ENCODE peak calls at places on chromosomes 6 and 20, in five cellular contexts. A, L, F, S and U are unnamed samples.

GRCh38 chr6:132548746-132549463 is 3.6 kb upstream of the TAAR8 start:
- DNase-seq in A (no peak), F (no peak), S (no peak), L (no peak), U (no peak)

GRCh38 chr20:60138263-60139127 is 180.3 kb downstream of the CDH26 start:
- DNase-seq in F (peak; percentile 55), A (no peak), L (no peak), S (peak; percentile 13), U (no peak)

GRCh38 chr20:14568701-14569100 is 231.3 kb upstream of the FLRT3 start:
- DNase-seq in L (no peak), S (no peak), F (no peak), A (no peak), U (no peak)

GRCh38 chr6:158939255-158940170 is 60.5 kb downstream of the RSPH3 start:
- DNase-seq in S (no peak), F (no peak), A (no peak), L (peak; percentile 22), U (no peak)

GRCh38 chr20:51412991-51413471 is 129.5 kb downstream of the NFATC2 start:
- DNase-seq in F (no peak), L (peak; percentile 40), A (no peak), S (no peak), U (no peak)

GRCh38 chr20:32971703-32972161 is 32.5 kb downstream of the SUN5 start:
- DNase-seq in L (no peak), F (no peak), A (no peak), S (no peak), U (peak; percentile 57)

GRCh38 chr6:21856096-21856825 is 262.7 kb downstream of the SOX4 start:
- DNase-seq in S (no peak), A (no peak), L (no peak), F (no peak), U (no peak)

GRCh38 chr20:37275125-37275524 is 13.5 kb upstream of the GHRH start:
- DNase-seq in F (no peak), L (no peak), A (no peak), S (no peak), U (no peak)

GRCh38 chr20:32333988-32334885 is 23.9 kb upstream of the ASXL1 start:
- DNase-seq in F (peak; percentile 80), L (no peak), S (peak; percentile 61), A (peak; percentile 86), U (no peak)

GRCh38 chr6:90574610-90575009 is 12.3 kb downstream of the MAP3K7 start:
- DNase-seq in A (no peak), S (no peak), L (peak; percentile 4), F (no peak), U (no peak)

GRCh38 chr6:113530769-113531168 is 326.4 kb upstream of the MARCKS start:
- DNase-seq in L (peak; percentile 6), A (no peak), S (no peak), F (no peak), U (no peak)

GRCh38 chr20:41133709-41134361 is 3.5 kb upstream of the PLCG1 start:
- DNase-seq in S (peak; percentile 76), F (no peak), L (no peak), A (no peak), U (no peak)

GRCh38 chr20:62389601-62390087 is 2.7 kb downstream of the RPS21 start:
- DNase-seq in S (no peak), A (no peak), F (no peak), L (no peak), U (no peak)

GRCh38 chr20:62203378-62204030 is 16.6 kb downstream of the HRH3 start:
- DNase-seq in A (no peak), L (no peak), F (no peak), S (no peak), U (no peak)

GRCh38 chr6:148364056-148364844 is 21.6 kb downstream of the SASH1 start:
- DNase-seq in S (no peak), A (peak; percentile 51), L (no peak), F (no peak), U (no peak)

GRCh38 chr20:6819599-6819998 is 52.1 kb downstream of the BMP2 start:
- DNase-seq in A (no peak), S (no peak), F (no peak), L (peak; percentile 28), U (no peak)

GRCh38 chr6:32879691-32880090 is 25.7 kb downstream of the PSMB9 start:
- DNase-seq in A (no peak), F (no peak), S (no peak), L (no peak), U (no peak)

GRCh38 chr6:44010411-44011349 is 116.6 kb downstream of the MRPL14 start:
- DNase-seq in A (peak; percentile 51), F (no peak), L (no peak), S (no peak), U (peak; percentile 64)

GRCh38 chr6:24234043-24234442 is 108.0 kb downstream of the NRSN1 start:
- DNase-seq in A (no peak), F (no peak), S (no peak), L (no peak), U (no peak)

GRCh38 chr20:42923348-42923918 is 266.3 kb downstream of the PTPRT start:
- DNase-seq in S (no peak), F (no peak), L (no peak), A (no peak), U (peak; percentile 22)

DNA sequence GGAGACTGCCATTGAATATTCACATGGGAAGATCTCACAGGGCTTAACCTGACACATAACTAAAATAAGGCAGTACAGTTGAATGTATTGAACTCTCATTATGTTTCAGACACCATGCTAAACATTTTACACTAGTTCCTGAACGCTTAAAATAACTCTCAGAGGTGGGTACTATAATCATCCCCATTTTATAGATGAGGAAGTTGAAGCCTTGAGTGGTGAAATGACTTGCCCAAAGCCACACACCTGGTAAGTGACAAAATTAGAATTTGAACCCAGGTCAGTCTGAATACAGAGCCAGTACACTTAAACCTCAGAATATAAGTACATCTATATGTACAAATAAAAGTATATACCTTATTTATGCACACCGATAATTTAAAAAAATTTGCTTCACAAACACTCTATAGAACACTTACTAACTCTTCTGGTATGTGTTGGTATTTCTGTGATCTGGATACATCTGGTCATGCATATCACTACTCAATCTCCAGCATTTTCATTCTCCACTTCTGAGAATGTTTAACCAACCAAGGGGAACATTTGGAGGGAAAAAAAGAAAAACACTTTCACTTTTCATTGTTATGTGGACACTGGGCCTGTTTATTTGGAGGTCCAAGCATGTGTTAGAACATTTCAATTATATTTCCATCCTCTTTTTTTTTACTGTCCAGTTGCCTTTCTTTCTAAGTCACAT is 4.6 kb upstream of the BICRAL start:
- DNase-seq in L (no peak), A (no peak), F (no peak), S (no peak), U (no peak)
- H3K27ac ChIP-seq in L (no peak overlapping the region), A (no peak overlapping the region), F (no peak overlapping the region), S (peak overlapping the region; percentile 24), U (no peak overlapping the region)

DNA sequence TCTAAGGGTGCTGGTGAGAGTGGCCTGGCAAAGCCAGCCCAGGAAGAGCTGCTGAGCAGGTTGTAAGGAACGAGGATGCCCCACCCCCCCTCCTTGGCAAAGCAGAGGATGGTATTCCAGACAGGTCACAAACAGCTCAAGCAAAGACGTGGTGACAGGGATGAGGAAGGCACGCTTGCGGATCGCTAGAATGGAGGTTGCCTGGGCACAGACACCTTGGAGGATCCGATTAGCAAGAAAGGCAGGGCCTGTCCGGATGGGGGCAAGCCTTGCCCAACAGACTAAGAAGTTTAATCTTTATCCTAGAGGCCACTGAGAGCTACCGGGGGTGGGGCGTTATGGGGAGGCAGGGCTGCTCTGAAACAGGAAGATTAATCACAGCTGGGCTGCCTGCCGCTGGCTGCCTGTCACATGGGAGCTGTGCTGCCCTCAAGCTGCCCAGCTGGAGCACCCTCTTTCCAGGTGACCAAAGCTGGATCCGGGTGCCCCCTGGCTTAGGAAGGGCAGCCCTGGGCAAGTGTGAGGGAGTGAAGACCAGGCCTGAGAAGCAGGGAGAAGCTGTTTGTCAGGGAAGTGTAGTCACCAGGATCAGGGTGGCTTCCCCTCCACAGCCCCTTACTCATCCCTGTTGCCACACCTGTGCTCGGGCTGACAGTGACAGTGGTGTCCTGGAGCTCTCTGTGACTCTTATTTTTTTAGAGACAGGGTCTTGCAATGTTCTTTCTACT is 9.2 kb upstream of the MAPK13 start:
- DNase-seq in S (peak; percentile 49), A (no peak), F (peak; percentile 67), L (peak; percentile 70), U (no peak)
- H3K4me3 ChIP-seq in S (no peak overlapping the region), A (no peak overlapping the region), F (no peak overlapping the region), L (no peak overlapping the region), U (no peak overlapping the region)

DNA sequence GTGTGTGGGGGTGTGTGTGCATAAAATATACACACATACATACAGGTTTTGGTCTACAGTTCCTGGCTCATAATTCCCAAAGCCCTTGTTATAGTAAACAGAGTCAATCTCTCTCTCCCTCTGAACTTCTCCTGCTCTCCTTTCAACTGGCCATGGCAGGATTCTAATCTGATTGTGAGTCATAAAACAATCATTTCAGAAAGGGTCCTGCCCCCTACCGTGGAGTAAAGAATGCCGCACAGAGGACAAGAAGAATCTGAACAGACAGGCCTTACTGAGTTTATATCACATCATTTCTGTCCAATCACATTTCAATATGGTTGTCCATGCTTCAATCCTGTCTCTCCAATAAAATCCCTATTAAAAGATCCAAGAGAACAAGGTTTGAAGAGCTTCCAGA is 416.9 kb downstream of the FRK start:
- DNase-seq in F (no peak), S (no peak), A (no peak), L (peak; percentile 53), U (no peak)
- TF ChIP-seq CTCF in F (no peak), S (no peak), A (no peak), L (peak; percentile 36), U (no peak)

GRCh38 chr6:157304840-157305675 is 18.3 kb downstream of the TMEM242 start:
- DNase-seq in F (peak; percentile 44), A (no peak), S (no peak), L (peak; percentile 37), U (no peak)

GRCh38 chr6:157307661-157308060 is 15.7 kb downstream of the TMEM242 start:
- DNase-seq in S (no peak), F (no peak), A (no peak), L (no peak), U (no peak)

GRCh38 chr6:157300436-157300835 is 22.9 kb downstream of the TMEM242 start:
- DNase-seq in S (no peak), F (no peak), L (no peak), A (no peak), U (no peak)

GRCh38 chr6:157302761-157303160 is 20.6 kb downstream of the TMEM242 start:
- DNase-seq in L (peak; percentile 28), S (no peak), F (no peak), A (no peak), U (no peak)

DNA sequence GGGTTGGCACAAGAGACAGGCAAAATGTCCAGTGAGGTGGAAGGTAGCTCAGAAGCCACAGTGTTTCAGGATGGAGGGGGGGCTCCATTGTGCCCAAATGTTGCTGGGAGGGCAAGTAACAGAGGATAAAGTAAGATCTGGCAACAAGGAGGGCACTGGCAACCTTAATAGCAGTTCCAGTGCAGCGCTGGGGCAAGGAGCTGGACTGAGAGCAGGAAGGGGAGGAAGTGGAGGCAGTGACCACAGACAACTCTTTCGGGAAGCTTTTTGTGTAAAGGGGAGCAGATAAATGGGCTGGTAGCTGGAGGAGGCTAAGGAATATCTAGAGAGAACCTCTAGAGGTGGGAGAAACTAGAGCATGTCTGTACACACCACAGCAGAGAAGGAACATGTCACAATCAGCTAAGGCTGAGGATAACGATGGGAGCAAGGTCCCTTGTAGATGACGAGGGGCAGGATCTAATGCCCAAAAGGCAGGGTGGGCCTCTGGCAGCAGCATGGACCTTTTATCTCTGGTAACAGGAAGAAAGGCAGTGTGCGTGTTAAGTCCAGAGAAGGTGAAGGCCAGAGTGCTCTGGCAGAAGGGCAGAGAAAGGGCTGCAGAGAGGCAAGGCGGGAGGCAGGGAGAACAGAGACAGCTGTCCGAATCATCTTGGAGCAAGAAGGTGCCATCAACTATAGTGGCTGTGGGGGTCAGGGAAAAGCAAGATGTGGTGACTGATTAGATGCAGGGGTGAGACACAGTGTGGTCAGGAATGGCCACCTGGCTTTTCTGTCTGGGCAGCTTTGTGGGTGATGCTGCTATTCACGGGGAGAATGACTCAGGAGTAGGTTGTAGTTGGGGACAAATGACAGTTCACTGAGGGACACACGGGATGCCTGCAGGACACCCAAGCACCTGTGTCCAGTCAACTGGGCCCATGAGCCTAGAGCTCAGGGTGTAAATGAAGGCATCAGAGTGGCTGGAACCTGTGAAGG is 17.4 kb downstream of the TMEM242 start:
- DNase-seq in L (no peak), A (no peak), S (no peak), F (no peak), U (no peak)
- H3K27ac ChIP-seq in L (peak overlapping the region; percentile 38), A (peak overlapping the region; percentile 39), S (no peak overlapping the region), F (peak overlapping the region; percentile 52), U (no peak overlapping the region)